ENCODE peak calls at places on chromosomes 3 and 15, in six cellular contexts. U, G, S, E, I and D are unnamed samples.

GRCh38 chr3:135908225-135908624 is 57.3 kb upstream of the PPP2R3A start:
- DNase-seq in U (no peak), G (peak), S (no peak), E (peak), I (no peak), D (no peak)

GRCh38 chr3:107206141-107206540 is 171.1 kb upstream of the CCDC54 start:
- DNase-seq in U (peak), G (peak), S (no peak), E (peak), I (no peak), D (no peak)

GRCh38 chr3:100954990-100955389 is 38.2 kb downstream of the ABI3BP start:
- DNase-seq in U (no peak), G (peak), S (no peak), E (peak), I (peak), D (no peak)

GRCh38 chr3:69542265-69543079 is 156.6 kb upstream of the FRMD4B start:
- DNase-seq in U (no peak), G (no peak), S (no peak), E (no peak), I (peak), D (no peak)

GRCh38 chr3:12967751-12968209 is 105.4 kb downstream of the IQSEC1 start:
- DNase-seq in U (peak), G (peak), S (peak), E (peak), I (peak), D (peak)

GRCh38 chr15:25245801-25246622 is 192.8 kb downstream of the UBE3A start:
- DNase-seq in U (no peak), G (no peak), S (peak), E (no peak), I (peak), D (no peak)

GRCh38 chr15:78224024-78224413 is 10.3 kb downstream of the ACSBG1 start:
- DNase-seq in U (no peak), G (no peak), S (no peak), E (no peak), I (no peak), D (no peak)

GRCh38 chr15:60423540-60423939 is 25.8 kb upstream of the ANXA2 start:
- DNase-seq in U (no peak), G (peak), S (no peak), E (peak), I (no peak), D (no peak)

GRCh38 chr3:116524455-116524854 is 79.2 kb upstream of the LSAMP start:
- DNase-seq in U (no peak), G (no peak), S (no peak), E (no peak), I (no peak), D (no peak)

GRCh38 chr3:31493187-31493586 is 39.5 kb upstream of the STT3B start:
- DNase-seq in U (no peak), G (no peak), S (no peak), E (no peak), I (no peak), D (no peak)

GRCh38 chr15:96448923-96449322 is 118.4 kb downstream of the NR2F2 start:
- DNase-seq in U (no peak), G (no peak), S (no peak), E (no peak), I (no peak), D (no peak)

GRCh38 chr3:25823314-25823713 is 33.4 kb downstream of the OXSM start:
- DNase-seq in U (no peak), G (no peak), S (no peak), E (no peak), I (no peak), D (no peak)

GRCh38 chr15:20645956-20646355 is 104.4 kb upstream of the GOLGA6L6 start:
- DNase-seq in U (peak), G (peak), S (no peak), E (no peak), I (peak), D (no peak)

GRCh38 chr3:22988566-22988965 is 214.6 kb upstream of the UBE2E2 start:
- DNase-seq in U (no peak), G (no peak), S (no peak), E (no peak), I (peak), D (peak)

GRCh38 chr3:135989247-135989646 is 23.7 kb downstream of the PPP2R3A start:
- DNase-seq in U (no peak), G (peak), S (no peak), E (peak), I (no peak), D (no peak)